ENCODE peak calls at places on chromosomes 5 and 9, in eight cellular contexts. R, N, D, W, M, I, G and U are unnamed samples.
A peak's percentile ranks its signal among the peaks of the same experiment; 100 is the strongest.

GRCh38 chr5:73443725-73444498 is 4.7 kb downstream of the FOXD1 start:
- DNase-seq in R (no peak), N (no peak), D (no peak), W (no peak), M (no peak), I (no peak), G (no peak), U (no peak)

GRCh38 chr9:92650839-92651621 is 18.9 kb downstream of the IPPK start:
- DNase-seq in R (peak; percentile 25), N (peak; percentile 40), D (no peak), W (no peak), M (peak; percentile 42), I (no peak), G (peak; percentile 90), U (no peak)

GRCh38 chr5:72818866-72819534 is 2.5 kb downstream of the TNPO1 start:
- DNase-seq in R (peak; percentile 74), N (peak; percentile 88), D (peak; percentile 60), W (no peak), M (peak; percentile 51), I (no peak), G (peak; percentile 91), U (peak; percentile 8)

GRCh38 chr5:45113726-45114125 is 305.0 kb downstream of the MRPS30 start:
- DNase-seq in R (no peak), N (no peak), D (no peak), W (peak; percentile 11), M (no peak), I (no peak), G (no peak), U (no peak)

GRCh38 chr5:100623719-100624118 is 88.5 kb downstream of the FAM174A start:
- DNase-seq in R (no peak), N (no peak), D (no peak), W (no peak), M (no peak), I (no peak), G (no peak), U (no peak)

GRCh38 chr5:33612386-33612785 is 171.6 kb downstream of the TARS1 start:
- DNase-seq in R (no peak), N (no peak), D (no peak), W (peak; percentile 30), M (no peak), I (no peak), G (no peak), U (no peak)

GRCh38 chr5:32767948-32768427 is 56.9 kb downstream of the NPR3 start:
- DNase-seq in R (no peak), N (no peak), D (peak; percentile 97), W (peak; percentile 82), M (no peak), I (no peak), G (no peak), U (no peak)

GRCh38 chr5:2007437-2007905 is 124.7 kb upstream of the IRX4 start:
- DNase-seq in R (no peak), N (no peak), D (no peak), W (no peak), M (no peak), I (no peak), G (peak; percentile 85), U (no peak)

GRCh38 chr5:74575741-74576538 is 64.6 kb downstream of the ENC1 start:
- DNase-seq in R (no peak), N (no peak), D (no peak), W (peak; percentile 54), M (no peak), I (no peak), G (no peak), U (no peak)

GRCh38 chr5:127352068-127352467 is 61.5 kb downstream of the MEGF10 start:
- DNase-seq in R (no peak), N (no peak), D (no peak), W (no peak), M (no peak), I (no peak), G (no peak), U (no peak)

GRCh38 chr5:66897355-66897754 is 299.2 kb downstream of the CD180 start:
- DNase-seq in R (no peak), N (no peak), D (no peak), W (no peak), M (no peak), I (no peak), G (no peak), U (no peak)

GRCh38 chr9:131656356-131657030 is 83.4 kb downstream of the RAPGEF1 start:
- DNase-seq in R (peak; percentile 77), N (peak; percentile 95), D (peak; percentile 82), W (no peak), M (peak; percentile 74), I (peak; percentile 87), G (peak; percentile 91), U (no peak)

GRCh38 chr5:177509361-177509951 is at the start of gene DOK3:
- DNase-seq in R (peak; percentile 67), N (peak; percentile 81), D (peak; percentile 43), W (no peak), M (peak; percentile 66), I (no peak), G (no peak), U (no peak)

GRCh38 chr9:134378901-134379338 is 52.7 kb downstream of the RXRA start:
- DNase-seq in R (peak; percentile 67), N (no peak), D (peak; percentile 82), W (peak; percentile 96), M (peak; percentile 73), I (no peak), G (no peak), U (no peak)

GRCh38 chr9:134375430-134376385 is 49.5 kb downstream of the RXRA start:
- DNase-seq in R (no peak), N (no peak), D (peak; percentile 83), W (no peak), M (peak; percentile 91), I (no peak), G (no peak), U (no peak)

GRCh38 chr9:134377976-134378375 is 51.7 kb downstream of the RXRA start:
- DNase-seq in R (peak; percentile 94), N (peak; percentile 94), D (peak; percentile 87), W (peak; percentile 97), M (peak; percentile 99), I (no peak), G (no peak), U (no peak)

GRCh38 chr9:134376386-134377142 is 50.3 kb downstream of the RXRA start:
- DNase-seq in R (no peak), N (no peak), D (peak; percentile 85), W (no peak), M (peak; percentile 92), I (no peak), G (no peak), U (no peak)

GRCh38 chr9:134377143-134377484 is 50.9 kb downstream of the RXRA start:
- DNase-seq in R (no peak), N (no peak), D (no peak), W (no peak), M (peak; percentile 76), I (no peak), G (no peak), U (no peak)
- TF ChIP-seq POLR2A in R (no peak), N (no peak), D (no peak), W (no peak), M (no peak), I (no peak), G (no peak), U (no peak)

GRCh38 chr9:126371007-126371870 is 44.6 kb downstream of the MVB12B start:
- DNase-seq in R (no peak), N (no peak), D (no peak), W (no peak), M (no peak), I (no peak), G (no peak), U (no peak)

GRCh38 chr9:126374366-126374781 is 47.7 kb downstream of the MVB12B start:
- DNase-seq in R (no peak), N (no peak), D (no peak), W (no peak), M (no peak), I (no peak), G (no peak), U (no peak)

GRCh38 chr9:126372716-126373115 is 46.1 kb downstream of the MVB12B start:
- DNase-seq in R (no peak), N (no peak), D (no peak), W (no peak), M (no peak), I (no peak), G (no peak), U (no peak)

GRCh38 chr9:126375386-126375785 is 48.8 kb downstream of the MVB12B start:
- DNase-seq in R (peak; percentile 38), N (no peak), D (peak; percentile 49), W (no peak), M (no peak), I (no peak), G (no peak), U (no peak)

GRCh38 chr9:126373241-126373640 is 46.6 kb downstream of the MVB12B start:
- DNase-seq in R (no peak), N (no peak), D (no peak), W (peak; percentile 42), M (no peak), I (no peak), G (no peak), U (no peak)
- TF ChIP-seq POLR2A in R (no peak), N (no peak), D (no peak), W (no peak), M (no peak), I (no peak), G (no peak), U (no peak)

GRCh38 chr5:117431091-117431490 is 856.5 kb upstream of the SEMA6A start:
- DNase-seq in R (no peak), N (no peak), D (no peak), W (no peak), M (no peak), I (no peak), G (no peak), U (no peak)

GRCh38 chr5:117424559-117424958 is 849.9 kb upstream of the SEMA6A start:
- DNase-seq in R (no peak), N (no peak), D (no peak), W (no peak), M (no peak), I (no peak), G (no peak), U (no peak)

GRCh38 chr5:117425163-117425562 is 850.5 kb upstream of the SEMA6A start:
- DNase-seq in R (no peak), N (no peak), D (no peak), W (no peak), M (no peak), I (no peak), G (no peak), U (no peak)
- TF ChIP-seq POLR2A in R (no peak), N (no peak), D (no peak), W (no peak), M (no peak), I (no peak), G (no peak), U (no peak)

GRCh38 chr5:143142596-143143435 is 260.7 kb downstream of the NR3C1 start:
- DNase-seq in R (no peak), N (no peak), D (no peak), W (no peak), M (peak; percentile 56), I (no peak), G (no peak), U (no peak)

GRCh38 chr5:143141652-143142051 is 261.8 kb downstream of the NR3C1 start:
- DNase-seq in R (no peak), N (no peak), D (no peak), W (no peak), M (no peak), I (no peak), G (no peak), U (no peak)

GRCh38 chr5:143138839-143139238 is 264.6 kb downstream of the NR3C1 start:
- DNase-seq in R (no peak), N (no peak), D (no peak), W (no peak), M (no peak), I (no peak), G (no peak), U (no peak)

GRCh38 chr5:143139585-143139984 is 263.9 kb downstream of the NR3C1 start:
- DNase-seq in R (no peak), N (no peak), D (no peak), W (no peak), M (no peak), I (no peak), G (no peak), U (no peak)

GRCh38 chr5:143140492-143141231 is 262.8 kb downstream of the NR3C1 start:
- DNase-seq in R (peak; percentile 64), N (peak; percentile 58), D (no peak), W (no peak), M (peak; percentile 82), I (no peak), G (no peak), U (no peak)
- TF ChIP-seq POLR2A in R (no peak), N (no peak), D (no peak), W (no peak), M (no peak), I (no peak), G (no peak), U (no peak)